ENCODE peak calls at places on chromosomes 7 and 10, in five cellular contexts. Y is Caki2, M is neural crest cell, T is mucosa of descending colon, F is GM10248. L is an unnamed sample.

GRCh38 chr10:64038097-64038496 is 516.9 kb downstream of the REEP3 start:
- DNase-seq in F (no peak), T (no peak), M (no peak), Y (no peak), L (no peak)

GRCh38 chr10:132342553-132342952 is 10.6 kb downstream of the LRRC27 start:
- DNase-seq in M (no peak), T (no peak), Y (no peak), F (no peak), L (no peak)

GRCh38 chr7:99679400-99680191 is at the start of gene CYP3A5:
- DNase-seq in F (no peak), Y (peak; percentile 81), T (peak; percentile 84), M (no peak), L (peak; percentile 63)

GRCh38 chr7:45703373-45703821 is 129.2 kb downstream of the ADCY1 start:
- DNase-seq in T (no peak), F (no peak), Y (no peak), M (no peak), L (no peak)

GRCh38 chr7:44488955-44489354 is 1.5 kb downstream of the NUDCD3 start:
- DNase-seq in Y (no peak), F (no peak), T (no peak), M (no peak), L (no peak)

GRCh38 chr10:78932861-78933260 is 135.9 kb upstream of the ZMIZ1 start:
- DNase-seq in F (no peak), M (no peak), T (no peak), Y (no peak), L (no peak)

GRCh38 chr7:76086070-76086469 is 38.2 kb downstream of the MDH2 start:
- DNase-seq in Y (no peak), M (no peak), F (no peak), T (no peak), L (no peak)

GRCh38 chr7:75948179-75948578 is 33.2 kb downstream of the POR start:
- DNase-seq in M (no peak), T (no peak), F (no peak), Y (no peak), L (no peak)

GRCh38 chr7:112143151-112143550 is 63.0 kb downstream of the DOCK4 start:
- DNase-seq in T (no peak), M (no peak), Y (no peak), F (no peak), L (no peak)

GRCh38 chr7:152968003-152968402 is 208.5 kb downstream of the ACTR3B start:
- DNase-seq in F (no peak), T (no peak), M (no peak), Y (peak; percentile 3), L (no peak)

GRCh38 chr10:80589726-80590373 is 52.1 kb downstream of the SH2D4B start:
- DNase-seq in Y (no peak), T (no peak), M (no peak), F (peak; percentile 50), L (no peak)

GRCh38 chr10:124534231-124534798 is 72.7 kb downstream of the LHPP start:
- DNase-seq in T (no peak), M (no peak), F (no peak), Y (no peak), L (no peak)

GRCh38 chr10:29621161-29621560 is 13.6 kb downstream of the SVIL start:
- DNase-seq in M (no peak), T (no peak), Y (peak; percentile 80), F (no peak), L (no peak)

GRCh38 chr10:131901181-131901829 is 497 bp downstream of the PPP2R2D start:
- DNase-seq in M (peak; percentile 31), Y (no peak), F (peak; percentile 46), T (peak; percentile 63), L (peak; percentile 77)

GRCh38 chr10:131899695-131900349 is 986 bp upstream of the PPP2R2D start:
- DNase-seq in F (no peak), T (no peak), Y (no peak), M (no peak), L (no peak)

GRCh38 chr10:57145548-57145947 is 784.5 kb upstream of the ZWINT start:
- DNase-seq in Y (no peak), F (peak; percentile 10), T (no peak), M (no peak), L (no peak)

GRCh38 chr7:11185179-11185578 is 211.5 kb downstream of the PHF14 start:
- DNase-seq in T (no peak), F (no peak), M (no peak), Y (no peak), L (no peak)

GRCh38 chr10:79052311-79053080 is 16.3 kb upstream of the ZMIZ1 start:
- DNase-seq in Y (no peak), T (peak; percentile 30), M (no peak), F (no peak), L (peak; percentile 62)

GRCh38 chr10:123896217-123896927 is 4.8 kb upstream of the CPXM2 start:
- DNase-seq in F (no peak), T (no peak), Y (no peak), M (no peak), L (no peak)

GRCh38 chr10:71888248-71888622 is 37.2 kb upstream of the PSAP start:
- DNase-seq in F (no peak), M (no peak), Y (no peak), T (no peak), L (no peak)

GRCh38 chr7:73831656-73832579 is 1.1 kb downstream of the CLDN4 start:
- DNase-seq in M (no peak), T (peak; percentile 89), Y (peak; percentile 75), F (no peak), L (peak; percentile 95)

GRCh38 chr7:19713676-19714075 is 4.8 kb upstream of the POLR1F start:
- DNase-seq in Y (peak; percentile 58), M (peak; percentile 38), T (peak; percentile 63), F (no peak), L (no peak)

GRCh38 chr10:122044045-122044661 is 55.2 kb downstream of the TACC2 start:
- DNase-seq in M (no peak), T (no peak), Y (peak; percentile 32), F (no peak), L (no peak)

GRCh38 chr10:91253300-91253699 is 32.8 kb downstream of the PCGF5 start:
- DNase-seq in T (no peak), Y (no peak), M (no peak), F (no peak), L (no peak)

GRCh38 chr10:63520463-63521388 is 475 bp upstream of the REEP3 start:
- DNase-seq in Y (peak; percentile 79), T (peak; percentile 64), F (peak; percentile 84), M (peak; percentile 57), L (peak; percentile 62)